ENCODE peak calls at places on chromosomes 2 and 18, in four cellular contexts. G is mammary epithelial cell, E is neuronal stem cell, Q is IMR-90. K is an unnamed sample.

GRCh38 chr2:15389326-15389700 is 171.8 kb downstream of the NBAS start:
- DNase-seq in G (no peak), E (no peak), Q (no peak), K (no peak)

GRCh38 chr2:104872866-104873688 is 19.2 kb downstream of the POU3F3 start:
- DNase-seq in G (peak; percentile 46), E (peak; percentile 62), Q (peak; percentile 37), K (peak; percentile 92)

GRCh38 chr2:220188031-220188430 is 560.6 kb downstream of the SLC4A3 start:
- DNase-seq in G (peak; percentile 89), E (no peak), Q (peak; percentile 43), K (no peak)

GRCh38 chr2:148201075-148202004 is 180.4 kb downstream of the MBD5 start:
- DNase-seq in G (peak; percentile 37), E (peak; percentile 35), Q (peak; percentile 31), K (peak; percentile 61)

GRCh38 chr2:169507698-169508097 is 1.8 kb upstream of the KLHL41 start:
- DNase-seq in G (peak; percentile 51), E (no peak), Q (peak; percentile 78), K (no peak)

GRCh38 chr2:85273732-85274731 is 53.8 kb downstream of the TGOLN2 start:
- DNase-seq in G (peak; percentile 96), E (no peak), Q (peak; percentile 91), K (no peak)

GRCh38 chr2:201890447-201890846 is 84.1 kb downstream of the CDK15 start:
- DNase-seq in G (peak; percentile 74), E (no peak), Q (peak; percentile 62), K (no peak)

GRCh38 chr2:70261501-70261900 is 3.6 kb downstream of the PCYOX1 start:
- DNase-seq in G (no peak), E (no peak), Q (peak; percentile 17), K (no peak)

GRCh38 chr2:33598472-33599174 is 476 bp downstream of the FAM98A start:
- DNase-seq in G (peak; percentile 53), E (peak; percentile 15), Q (peak; percentile 56), K (no peak)

GRCh38 chr2:60513191-60513590 is 40.3 kb downstream of the BCL11A start:
- DNase-seq in G (no peak), E (no peak), Q (no peak), K (no peak)

GRCh38 chr2:101983928-101984327 is 7.8 kb upstream of the IL1R2 start:
- DNase-seq in G (peak; percentile 8), E (no peak), Q (no peak), K (no peak)

GRCh38 chr2:30465171-30465545 is 18.1 kb downstream of the LCLAT1 start:
- DNase-seq in G (no peak), E (no peak), Q (no peak), K (no peak)

GRCh38 chr18:45688834-45689233 is 35.1 kb upstream of the SLC14A1 start:
- DNase-seq in G (no peak), E (no peak), Q (no peak), K (no peak)

GRCh38 chr18:7070466-7070865 is 47.1 kb downstream of the LAMA1 start:
- DNase-seq in G (no peak), E (no peak), Q (no peak), K (no peak)

GRCh38 chr2:149733936-149734685 is 146.5 kb upstream of the MMADHC start:
- DNase-seq in G (peak; percentile 37), E (no peak), Q (peak; percentile 48), K (no peak)

GRCh38 chr2:149731112-149731511 is 143.5 kb upstream of the MMADHC start:
- DNase-seq in G (no peak), E (no peak), Q (no peak), K (no peak)

GRCh38 chr2:149729575-149729974 is 142.0 kb upstream of the MMADHC start:
- DNase-seq in G (no peak), E (no peak), Q (no peak), K (no peak)

GRCh38 chr2:149732730-149733290 is 145.2 kb upstream of the MMADHC start:
- DNase-seq in G (no peak), E (no peak), Q (no peak), K (no peak)

DNA sequence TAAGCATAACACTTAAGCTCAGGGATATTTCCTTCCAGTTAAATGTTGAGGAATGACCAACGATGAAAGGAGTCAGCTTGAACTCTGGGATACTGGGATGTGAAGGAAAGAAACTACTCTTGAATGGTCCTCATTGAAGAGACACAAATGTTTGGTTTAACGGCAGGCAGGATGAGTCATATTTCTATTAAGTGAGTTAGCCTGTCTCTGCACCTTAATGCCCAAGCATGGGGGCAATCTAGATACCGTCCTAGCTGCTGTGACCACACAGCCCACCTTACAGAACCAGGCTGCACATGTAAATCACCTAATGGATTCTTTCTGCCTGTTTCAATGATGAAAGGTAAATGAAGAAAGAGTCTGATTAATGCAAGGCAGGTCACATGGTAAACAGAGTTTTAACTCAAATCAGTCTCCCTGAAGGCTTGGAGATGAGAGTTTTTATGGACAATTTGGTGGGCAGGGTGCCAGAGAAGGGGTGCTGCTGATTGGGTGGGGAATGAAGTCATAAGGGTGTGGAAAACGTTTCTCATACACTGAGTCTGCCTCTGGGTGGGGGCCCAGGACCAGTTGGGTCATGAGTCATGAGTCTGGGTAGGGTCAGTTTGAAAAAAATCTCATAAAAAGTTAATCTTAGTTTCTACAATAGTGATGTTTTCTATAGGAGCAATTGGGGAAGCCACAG is 144.6 kb upstream of the MMADHC start:
- DNase-seq in G (peak; percentile 94), E (no peak), Q (peak; percentile 54), K (no peak)
- H3K9ac ChIP-seq in G (no peak overlapping the region), E (no peak overlapping the region), Q (no peak overlapping the region), K (no peak overlapping the region)

GRCh38 chr2:54660752-54661151 is 62.7 kb upstream of the EML6 start:
- DNase-seq in G (no peak), E (no peak), Q (no peak), K (no peak)
- H3K9ac ChIP-seq in G (no peak overlapping the region), E (peak overlapping the region; percentile 7), Q (no peak overlapping the region), K (no peak overlapping the region)

DNA sequence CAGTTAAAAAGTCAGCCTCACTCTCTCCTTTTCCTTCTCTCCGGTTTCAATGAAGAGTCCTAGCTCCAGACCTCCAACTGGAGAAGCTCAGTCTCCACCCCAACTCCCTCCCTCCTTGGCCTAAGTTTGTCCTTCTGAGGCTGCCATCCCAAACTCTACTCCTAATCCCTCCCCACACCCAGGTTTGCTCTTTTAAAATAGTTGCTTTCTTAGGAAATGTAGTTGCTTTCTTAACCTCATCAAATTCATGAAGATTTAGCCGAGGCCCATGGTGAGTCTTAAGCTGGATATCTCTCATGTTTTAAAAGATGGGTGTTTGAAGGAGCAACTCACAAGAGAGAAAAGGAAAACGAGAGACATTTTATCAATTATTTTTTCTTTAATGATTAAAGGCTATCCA is 937 bp upstream of the LANCL1 start:
- DNase-seq in G (peak; percentile 70), E (no peak), Q (peak; percentile 64), K (no peak)
- H3K9ac ChIP-seq in G (peak overlapping the region; percentile 73), E (no peak overlapping the region), Q (peak overlapping the region; percentile 25), K (no peak overlapping the region)

GRCh38 chr2:37378411-37378810 is 34.0 kb downstream of the QPCT start:
- DNase-seq in G (peak; percentile 88), E (no peak), Q (peak; percentile 63), K (no peak)

GRCh38 chr2:37375721-37376399 is 31.4 kb downstream of the QPCT start:
- DNase-seq in G (no peak), E (no peak), Q (no peak), K (no peak)

GRCh38 chr2:37377187-37377532 is 32.7 kb downstream of the QPCT start:
- DNase-seq in G (peak; percentile 38), E (no peak), Q (peak; percentile 66), K (no peak)

GRCh38 chr2:37379881-37380296 is 35.5 kb downstream of the QPCT start:
- DNase-seq in G (no peak), E (no peak), Q (no peak), K (no peak)

DNA sequence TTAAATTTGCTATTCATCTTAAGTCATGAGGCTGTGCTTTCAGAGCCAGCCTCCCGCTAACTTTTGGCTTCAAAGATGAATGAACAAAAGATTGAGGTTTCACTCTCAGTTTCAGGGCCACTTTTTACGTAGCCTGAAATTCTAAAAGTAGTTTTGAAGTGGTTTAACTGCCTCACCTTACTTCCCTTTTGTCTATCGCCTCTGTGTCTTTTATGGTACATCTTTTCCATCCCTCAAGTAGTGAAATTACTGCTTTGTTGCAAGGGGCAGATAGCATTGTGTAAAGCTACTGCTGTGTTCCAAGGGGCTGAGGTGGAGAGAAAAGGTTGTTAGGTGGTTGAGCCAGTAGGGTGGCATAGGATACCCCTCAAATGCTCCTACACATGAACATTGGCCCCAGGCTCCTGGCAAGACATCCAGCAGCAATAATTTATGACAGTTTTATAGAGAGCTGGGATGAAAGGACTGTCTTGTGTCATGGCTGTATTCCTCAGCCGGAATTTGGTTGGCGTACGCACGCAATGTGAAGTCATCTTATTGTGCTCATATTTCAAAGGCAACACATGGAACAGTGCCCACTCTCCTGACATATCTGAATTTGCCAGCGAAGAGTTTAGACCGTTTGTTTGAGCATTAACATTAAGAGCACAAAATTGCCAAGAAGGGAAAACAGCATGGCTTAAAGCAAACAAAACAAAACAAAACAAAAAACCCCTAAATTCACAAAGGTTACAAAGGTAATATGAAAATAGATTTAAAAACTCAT is 32.2 kb downstream of the QPCT start:
- DNase-seq in G (peak; percentile 88), E (no peak), Q (peak; percentile 94), K (no peak)
- H3K9ac ChIP-seq in G (peak overlapping the region; percentile 42), E (no peak overlapping the region), Q (no peak overlapping the region), K (no peak overlapping the region)

DNA sequence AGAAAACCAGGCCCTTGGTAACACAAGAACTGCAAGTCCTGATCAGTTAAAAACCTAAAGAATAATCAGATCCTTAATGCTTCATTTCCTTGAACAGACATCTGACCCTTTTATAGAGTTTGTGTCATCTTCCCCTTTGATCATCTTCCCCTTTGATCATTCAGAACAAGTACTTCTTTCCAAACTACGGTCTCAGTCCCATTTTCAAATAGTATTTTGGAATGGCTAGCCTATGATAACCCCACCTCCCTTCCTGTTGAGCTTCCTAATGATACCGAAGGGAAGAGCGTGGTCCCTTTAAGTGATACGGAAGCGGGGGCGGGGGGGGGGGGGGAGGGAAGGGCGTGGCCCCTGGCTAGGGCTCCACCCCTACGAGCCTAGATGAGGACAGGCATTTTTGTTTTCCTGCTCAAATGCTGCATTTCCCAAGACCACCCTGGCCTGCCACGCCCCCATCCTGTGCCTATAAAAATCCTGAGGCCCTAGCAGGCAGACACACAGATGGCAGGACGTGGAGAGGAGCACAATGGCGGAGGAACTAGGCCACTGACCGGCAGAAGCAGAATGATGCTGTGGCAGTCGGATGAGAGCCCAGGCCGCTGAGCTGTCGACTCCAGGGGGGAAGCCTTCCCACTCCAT is 24.1 kb upstream of the CHRNA1 start:
- DNase-seq in G (no peak), E (no peak), Q (peak; percentile 51), K (no peak)
- H3K9ac ChIP-seq in G (no peak overlapping the region), E (no peak overlapping the region), Q (peak overlapping the region; percentile 80), K (no peak overlapping the region)

GRCh38 chr2:74878551-74878950 is 44.6 kb downstream of the HK2 start:
- DNase-seq in G (no peak), E (no peak), Q (no peak), K (no peak)

GRCh38 chr2:74877376-74877775 is 43.4 kb downstream of the HK2 start:
- DNase-seq in G (no peak), E (no peak), Q (no peak), K (no peak)

GRCh38 chr2:74876081-74876886 is 42.4 kb downstream of the HK2 start:
- DNase-seq in G (no peak), E (peak; percentile 39), Q (peak; percentile 46), K (no peak)

GRCh38 chr2:74880054-74880728 is 46.3 kb downstream of the HK2 start:
- DNase-seq in G (no peak), E (no peak), Q (no peak), K (no peak)

GRCh38 chr2:74877781-74878433 is 44.0 kb downstream of the HK2 start:
- DNase-seq in G (no peak), E (no peak), Q (no peak), K (no peak)
- H3K9ac ChIP-seq in G (no peak overlapping the region), E (no peak overlapping the region), Q (no peak overlapping the region), K (no peak overlapping the region)